ENCODE peak calls at places on chromosomes 11 and 22, in four cellular contexts. One of them, this sample, is unnamed.

GRCh38 chr11:106137758-106138157 is 60.3 kb downstream of the AASDHPPT start:
- DNase-seq in ovary: no peak
- DNase-seq in activated naive CD8-positive, alpha-beta T cell treated with anti-CD3 and anti-CD28 coated beads, Interleukin-2, amount 50 U/mL, for 16 hours: no peak
- DNase-seq in Calu3: no peak
- DNase-seq in this sample: peak; percentile 17

GRCh38 chr11:121936375-121936774 is 179.6 kb downstream of the BLID start:
- DNase-seq in ovary: no peak
- DNase-seq in activated naive CD8-positive, alpha-beta T cell treated with anti-CD3 and anti-CD28 coated beads, Interleukin-2, amount 50 U/mL, for 16 hours: no peak
- DNase-seq in Calu3: no peak
- DNase-seq in this sample: no peak

GRCh38 chr11:126917531-126918204 is 82.9 kb downstream of the KIRREL3 start:
- DNase-seq in ovary: no peak
- DNase-seq in activated naive CD8-positive, alpha-beta T cell treated with anti-CD3 and anti-CD28 coated beads, Interleukin-2, amount 50 U/mL, for 16 hours: no peak
- DNase-seq in Calu3: peak; percentile 10
- DNase-seq in this sample: peak; percentile 58

GRCh38 chr22:50626856-50627451 is 998 bp downstream of the ARSA start:
- DNase-seq in ovary: peak; percentile 56
- DNase-seq in activated naive CD8-positive, alpha-beta T cell treated with anti-CD3 and anti-CD28 coated beads, Interleukin-2, amount 50 U/mL, for 16 hours: no peak
- DNase-seq in Calu3: no peak
- DNase-seq in this sample: peak; percentile 15

GRCh38 chr22:43964314-43964857 is 9.1 kb downstream of the SAMM50 start:
- DNase-seq in ovary: no peak
- DNase-seq in activated naive CD8-positive, alpha-beta T cell treated with anti-CD3 and anti-CD28 coated beads, Interleukin-2, amount 50 U/mL, for 16 hours: no peak
- DNase-seq in Calu3: no peak
- DNase-seq in this sample: no peak

GRCh38 chr11:115860246-115860645 is 356.0 kb upstream of the CADM1 start:
- DNase-seq in ovary: no peak
- DNase-seq in activated naive CD8-positive, alpha-beta T cell treated with anti-CD3 and anti-CD28 coated beads, Interleukin-2, amount 50 U/mL, for 16 hours: no peak
- DNase-seq in Calu3: no peak
- DNase-seq in this sample: no peak

GRCh38 chr22:49486225-49486624 is 341.4 kb downstream of the BRD1 start:
- DNase-seq in ovary: no peak
- DNase-seq in activated naive CD8-positive, alpha-beta T cell treated with anti-CD3 and anti-CD28 coated beads, Interleukin-2, amount 50 U/mL, for 16 hours: no peak
- DNase-seq in Calu3: no peak
- DNase-seq in this sample: no peak

GRCh38 chr22:29693671-29694070 is 26.1 kb upstream of the CABP7 start:
- DNase-seq in ovary: peak; percentile 54
- DNase-seq in activated naive CD8-positive, alpha-beta T cell treated with anti-CD3 and anti-CD28 coated beads, Interleukin-2, amount 50 U/mL, for 16 hours: no peak
- DNase-seq in Calu3: no peak
- DNase-seq in this sample: no peak

GRCh38 chr11:130166457-130166784 is 6.8 kb downstream of the ST14 start:
- DNase-seq in ovary: no peak
- DNase-seq in activated naive CD8-positive, alpha-beta T cell treated with anti-CD3 and anti-CD28 coated beads, Interleukin-2, amount 50 U/mL, for 16 hours: no peak
- DNase-seq in Calu3: peak; percentile 54
- DNase-seq in this sample: peak; percentile 68

GRCh38 chr11:35715649-35716048 is 53.1 kb downstream of the TRIM44 start:
- DNase-seq in ovary: no peak
- DNase-seq in activated naive CD8-positive, alpha-beta T cell treated with anti-CD3 and anti-CD28 coated beads, Interleukin-2, amount 50 U/mL, for 16 hours: no peak
- DNase-seq in Calu3: no peak
- DNase-seq in this sample: no peak

GRCh38 chr22:42484506-42484905 is 35.1 kb downstream of the RRP7A start:
- DNase-seq in ovary: no peak
- DNase-seq in activated naive CD8-positive, alpha-beta T cell treated with anti-CD3 and anti-CD28 coated beads, Interleukin-2, amount 50 U/mL, for 16 hours: no peak
- DNase-seq in Calu3: no peak
- DNase-seq in this sample: no peak

GRCh38 chr11:113329725-113330124 is 15.3 kb downstream of the TTC12 start:
- DNase-seq in ovary: no peak
- DNase-seq in activated naive CD8-positive, alpha-beta T cell treated with anti-CD3 and anti-CD28 coated beads, Interleukin-2, amount 50 U/mL, for 16 hours: no peak
- DNase-seq in Calu3: no peak
- DNase-seq in this sample: no peak

GRCh38 chr11:73393479-73394415 is 17.5 kb downstream of the RELT start:
- DNase-seq in ovary: peak; percentile 78
- DNase-seq in activated naive CD8-positive, alpha-beta T cell treated with anti-CD3 and anti-CD28 coated beads, Interleukin-2, amount 50 U/mL, for 16 hours: peak; percentile 25
- DNase-seq in Calu3: peak; percentile 79
- DNase-seq in this sample: peak; percentile 52

GRCh38 chr11:17135934-17136683 is 58.6 kb upstream of the RPS13 start:
- DNase-seq in ovary: no peak
- DNase-seq in activated naive CD8-positive, alpha-beta T cell treated with anti-CD3 and anti-CD28 coated beads, Interleukin-2, amount 50 U/mL, for 16 hours: no peak
- DNase-seq in Calu3: no peak
- DNase-seq in this sample: no peak

GRCh38 chr11:60840711-60841430 is 1.0 kb upstream of the CCDC86 start:
- DNase-seq in ovary: peak; percentile 55
- DNase-seq in activated naive CD8-positive, alpha-beta T cell treated with anti-CD3 and anti-CD28 coated beads, Interleukin-2, amount 50 U/mL, for 16 hours: no peak
- DNase-seq in Calu3: no peak
- DNase-seq in this sample: no peak

GRCh38 chr11:134645576-134645975 is 233.5 kb upstream of the B3GAT1 start:
- DNase-seq in ovary: no peak
- DNase-seq in activated naive CD8-positive, alpha-beta T cell treated with anti-CD3 and anti-CD28 coated beads, Interleukin-2, amount 50 U/mL, for 16 hours: no peak
- DNase-seq in Calu3: no peak
- DNase-seq in this sample: no peak

GRCh38 chr11:63614136-63614664 is at the start of gene PLAAT3:
- DNase-seq in ovary: peak; percentile 82
- DNase-seq in activated naive CD8-positive, alpha-beta T cell treated with anti-CD3 and anti-CD28 coated beads, Interleukin-2, amount 50 U/mL, for 16 hours: no peak
- DNase-seq in Calu3: peak; percentile 88
- DNase-seq in this sample: peak; percentile 77

GRCh38 chr22:42816339-42816738 is 40.7 kb downstream of the ARFGAP3 start:
- DNase-seq in ovary: no peak
- DNase-seq in activated naive CD8-positive, alpha-beta T cell treated with anti-CD3 and anti-CD28 coated beads, Interleukin-2, amount 50 U/mL, for 16 hours: no peak
- DNase-seq in Calu3: no peak
- DNase-seq in this sample: no peak

GRCh38 chr11:40104941-40105550 is 1354.4 kb downstream of the LRRC4C start:
- DNase-seq in ovary: no peak
- DNase-seq in activated naive CD8-positive, alpha-beta T cell treated with anti-CD3 and anti-CD28 coated beads, Interleukin-2, amount 50 U/mL, for 16 hours: no peak
- DNase-seq in Calu3: no peak
- DNase-seq in this sample: no peak

GRCh38 chr11:14522801-14523200 is 2.6 kb upstream of the PSMA1 start:
- DNase-seq in ovary: no peak
- DNase-seq in activated naive CD8-positive, alpha-beta T cell treated with anti-CD3 and anti-CD28 coated beads, Interleukin-2, amount 50 U/mL, for 16 hours: no peak
- DNase-seq in Calu3: no peak
- DNase-seq in this sample: no peak

GRCh38 chr11:78662811-78663210 is 88.1 kb upstream of the NARS2 start:
- DNase-seq in ovary: no peak
- DNase-seq in activated naive CD8-positive, alpha-beta T cell treated with anti-CD3 and anti-CD28 coated beads, Interleukin-2, amount 50 U/mL, for 16 hours: no peak
- DNase-seq in Calu3: no peak
- DNase-seq in this sample: no peak

GRCh38 chr11:117724104-117724503 is 72.9 kb downstream of the DSCAML1 start:
- DNase-seq in ovary: no peak
- DNase-seq in activated naive CD8-positive, alpha-beta T cell treated with anti-CD3 and anti-CD28 coated beads, Interleukin-2, amount 50 U/mL, for 16 hours: no peak
- DNase-seq in Calu3: no peak
- DNase-seq in this sample: no peak

GRCh38 chr22:41197808-41198585 is 7.1 kb upstream of the L3MBTL2 start:
- DNase-seq in ovary: peak; percentile 38
- DNase-seq in activated naive CD8-positive, alpha-beta T cell treated with anti-CD3 and anti-CD28 coated beads, Interleukin-2, amount 50 U/mL, for 16 hours: peak; percentile 23
- DNase-seq in Calu3: peak; percentile 66
- DNase-seq in this sample: peak; percentile 62

GRCh38 chr11:123536690-123537437 is 106.8 kb downstream of the GRAMD1B start:
- DNase-seq in ovary: no peak
- DNase-seq in activated naive CD8-positive, alpha-beta T cell treated with anti-CD3 and anti-CD28 coated beads, Interleukin-2, amount 50 U/mL, for 16 hours: no peak
- DNase-seq in Calu3: no peak
- DNase-seq in this sample: no peak

GRCh38 chr22:17110791-17111550 is 10.2 kb downstream of the TMEM121B start:
- DNase-seq in ovary: no peak
- DNase-seq in activated naive CD8-positive, alpha-beta T cell treated with anti-CD3 and anti-CD28 coated beads, Interleukin-2, amount 50 U/mL, for 16 hours: no peak
- DNase-seq in Calu3: no peak
- DNase-seq in this sample: no peak

GRCh38 chr11:11972942-11973341 is 35.5 kb downstream of the DKK3 start:
- DNase-seq in ovary: no peak
- DNase-seq in activated naive CD8-positive, alpha-beta T cell treated with anti-CD3 and anti-CD28 coated beads, Interleukin-2, amount 50 U/mL, for 16 hours: no peak
- DNase-seq in Calu3: no peak
- DNase-seq in this sample: no peak

GRCh38 chr22:24482586-24482985 is 12.5 kb upstream of the UPB1 start:
- DNase-seq in ovary: no peak
- DNase-seq in activated naive CD8-positive, alpha-beta T cell treated with anti-CD3 and anti-CD28 coated beads, Interleukin-2, amount 50 U/mL, for 16 hours: no peak
- DNase-seq in Calu3: no peak
- DNase-seq in this sample: peak; percentile 92

GRCh38 chr11:2234963-2235362 is 35.4 kb downstream of the ASCL2 start:
- DNase-seq in ovary: no peak
- DNase-seq in activated naive CD8-positive, alpha-beta T cell treated with anti-CD3 and anti-CD28 coated beads, Interleukin-2, amount 50 U/mL, for 16 hours: no peak
- DNase-seq in Calu3: no peak
- DNase-seq in this sample: no peak

GRCh38 chr11:134331565-134332188 is at the start of gene GLB1L2:
- DNase-seq in ovary: peak; percentile 89
- DNase-seq in activated naive CD8-positive, alpha-beta T cell treated with anti-CD3 and anti-CD28 coated beads, Interleukin-2, amount 50 U/mL, for 16 hours: peak; percentile 48
- DNase-seq in Calu3: peak; percentile 76
- DNase-seq in this sample: peak; percentile 73

GRCh38 chr11:75313457-75314272 is 37.8 kb downstream of the ARRB1 start:
- DNase-seq in ovary: peak; percentile 82
- DNase-seq in activated naive CD8-positive, alpha-beta T cell treated with anti-CD3 and anti-CD28 coated beads, Interleukin-2, amount 50 U/mL, for 16 hours: no peak
- DNase-seq in Calu3: no peak
- DNase-seq in this sample: no peak

GRCh38 chr11:106077609-106078517 is at the start of gene AASDHPPT:
- DNase-seq in ovary: no peak
- DNase-seq in activated naive CD8-positive, alpha-beta T cell treated with anti-CD3 and anti-CD28 coated beads, Interleukin-2, amount 50 U/mL, for 16 hours: no peak
- DNase-seq in Calu3: peak; percentile 4
- DNase-seq in this sample: peak; percentile 34

GRCh38 chr11:41201156-41201555 is 258.3 kb downstream of the LRRC4C start:
- DNase-seq in ovary: no peak
- DNase-seq in activated naive CD8-positive, alpha-beta T cell treated with anti-CD3 and anti-CD28 coated beads, Interleukin-2, amount 50 U/mL, for 16 hours: no peak
- DNase-seq in Calu3: peak; percentile 4
- DNase-seq in this sample: peak; percentile 2

GRCh38 chr11:108538022-108538424 is 39.8 kb upstream of the POGLUT3 start:
- DNase-seq in ovary: no peak
- DNase-seq in activated naive CD8-positive, alpha-beta T cell treated with anti-CD3 and anti-CD28 coated beads, Interleukin-2, amount 50 U/mL, for 16 hours: no peak
- DNase-seq in Calu3: peak; percentile 21
- DNase-seq in this sample: no peak

GRCh38 chr11:58829736-58830135 is 14.8 kb downstream of the GLYATL2 start:
- DNase-seq in ovary: no peak
- DNase-seq in activated naive CD8-positive, alpha-beta T cell treated with anti-CD3 and anti-CD28 coated beads, Interleukin-2, amount 50 U/mL, for 16 hours: no peak
- DNase-seq in Calu3: peak; percentile 10
- DNase-seq in this sample: no peak

GRCh38 chr11:71476926-71477636 is 24.1 kb downstream of the NADSYN1 start:
- DNase-seq in ovary: no peak
- DNase-seq in activated naive CD8-positive, alpha-beta T cell treated with anti-CD3 and anti-CD28 coated beads, Interleukin-2, amount 50 U/mL, for 16 hours: no peak
- DNase-seq in Calu3: no peak
- DNase-seq in this sample: no peak

GRCh38 chr11:35318977-35319925 is 100.1 kb downstream of the SLC1A2 start:
- DNase-seq in ovary: no peak
- DNase-seq in activated naive CD8-positive, alpha-beta T cell treated with anti-CD3 and anti-CD28 coated beads, Interleukin-2, amount 50 U/mL, for 16 hours: no peak
- DNase-seq in Calu3: no peak
- DNase-seq in this sample: no peak

GRCh38 chr11:22472306-22472705 is 134.1 kb downstream of the SLC17A6 start:
- DNase-seq in ovary: no peak
- DNase-seq in activated naive CD8-positive, alpha-beta T cell treated with anti-CD3 and anti-CD28 coated beads, Interleukin-2, amount 50 U/mL, for 16 hours: no peak
- DNase-seq in Calu3: peak; percentile 10
- DNase-seq in this sample: no peak

GRCh38 chr11:3160252-3161031 is 4.7 kb downstream of the OSBPL5 start:
- DNase-seq in ovary: peak; percentile 92
- DNase-seq in activated naive CD8-positive, alpha-beta T cell treated with anti-CD3 and anti-CD28 coated beads, Interleukin-2, amount 50 U/mL, for 16 hours: no peak
- DNase-seq in Calu3: peak; percentile 61
- DNase-seq in this sample: no peak

This sample was measured in PC-9.